ENCODE peak calls at places on chromosomes 16 and 17, in four cellular contexts. D is EL, F is adipocyte, X is fibroblast of the conjunctiva. B is an unnamed sample.

GRCh38 chr16:3009568-3010390 is 2.9 kb upstream of the CLDN9 start:
- DNase-seq in F (no peak), D (no peak), X (no peak), B (no peak)

GRCh38 chr16:84307209-84307954 is 12.7 kb downstream of the WFDC1 start:
- DNase-seq in D (no peak), X (no peak), F (no peak), B (no peak)

GRCh38 chr17:31807846-31808245 is 51.2 kb downstream of the COPRS start:
- DNase-seq in F (peak; percentile 27), D (no peak), X (no peak), B (no peak)

GRCh38 chr16:68734782-68735181 is 2.3 kb upstream of the CDH1 start:
- DNase-seq in D (no peak), X (no peak), F (no peak), B (no peak)

GRCh38 chr17:3710951-3711383 is 12.7 kb upstream of the HASPIN start:
- DNase-seq in D (peak; percentile 77), F (peak; percentile 8), X (no peak), B (peak; percentile 24)

GRCh38 chr17:66518677-66519076 is 216.3 kb downstream of the PRKCA start:
- DNase-seq in X (no peak), D (no peak), F (no peak), B (no peak)

GRCh38 chr17:57699751-57700186 is 45.3 kb downstream of the CCDC182 start:
- DNase-seq in D (no peak), F (no peak), X (no peak), B (peak; percentile 34)

GRCh38 chr17:72433797-72434196 is 313.0 kb downstream of the SOX9 start:
- DNase-seq in F (no peak), D (no peak), X (no peak), B (no peak)

GRCh38 chr17:2084129-2084765 is 29.3 kb downstream of the HIC1 start:
- DNase-seq in X (no peak), F (peak; percentile 75), D (peak; percentile 87), B (no peak)

GRCh38 chr17:55612691-55613141 is 101.5 kb upstream of the SMIM36 start:
- DNase-seq in D (no peak), F (peak; percentile 11), X (peak; percentile 61), B (no peak)

GRCh38 chr16:70685061-70685937 is 554 bp downstream of the MTSS2 start:
- DNase-seq in X (no peak), F (peak; percentile 59), D (no peak), B (no peak)

GRCh38 chr17:628507-628941 is 86.1 kb downstream of the VPS53 start:
- DNase-seq in F (peak; percentile 50), X (no peak), D (no peak), B (no peak)

GRCh38 chr17:79216391-79216790 is 141.8 kb downstream of the ENGASE start:
- DNase-seq in D (no peak), X (no peak), F (no peak), B (no peak)

GRCh38 chr17:2610640-2611175 is 17.3 kb downstream of the PAFAH1B1 start:
- DNase-seq in X (no peak), F (no peak), D (no peak), B (no peak)

GRCh38 chr17:3845361-3845753 is 689 bp downstream of the NCBP3 start:
- DNase-seq in X (no peak), F (peak; percentile 53), D (peak; percentile 41), B (no peak)

GRCh38 chr17:17661834-17662233 is 19.4 kb upstream of the RAI1 start:
- DNase-seq in X (no peak), D (no peak), F (no peak), B (no peak)

GRCh38 chr17:1773755-1774181 is 11.9 kb downstream of the SERPINF1 start:
- DNase-seq in F (no peak), D (no peak), X (no peak), B (no peak)

GRCh38 chr16:30621765-30622164 is 11.6 kb upstream of the ZNF689 start:
- DNase-seq in F (peak; percentile 54), X (no peak), D (peak; percentile 41), B (no peak)

GRCh38 chr16:70809392-70810060 is 8.6 kb upstream of the VAC14 start:
- DNase-seq in D (no peak), F (no peak), X (no peak), B (no peak)

GRCh38 chr17:80783971-80784370 is 207.7 kb upstream of the CHMP6 start:
- DNase-seq in D (no peak), X (no peak), F (peak; percentile 15), B (no peak)